ENCODE peak calls at places on chromosomes 12 and 14, in five cellular contexts. V, F, H, S and L are unnamed samples.

GRCh38 chr12:92438641-92439396 is 264.0 kb upstream of the PLEKHG7 start:
- DNase-seq in H (peak; percentile 89), V (no peak), S (no peak), F (no peak), L (no peak)

GRCh38 chr12:119338593-119339363 is 4.2 kb downstream of the CCDC60 start:
- DNase-seq in S (no peak), V (no peak), H (no peak), F (no peak), L (no peak)

GRCh38 chr12:43692064-43692463 is 66.5 kb downstream of the PUS7L start:
- DNase-seq in F (peak; percentile 57), S (no peak), H (no peak), V (no peak), L (peak; percentile 25)

GRCh38 chr14:99884834-99885648 is 91.8 kb downstream of the EML1 start:
- DNase-seq in H (no peak), S (peak; percentile 7), F (peak; percentile 74), V (peak; percentile 53), L (peak; percentile 71)

GRCh38 chr14:105328678-105329390 is 14.3 kb downstream of the PACS2 start:
- DNase-seq in F (no peak), V (no peak), H (no peak), S (no peak), L (no peak)

GRCh38 chr12:113136128-113136989 is 798 bp upstream of the RASAL1 start:
- DNase-seq in V (no peak), F (no peak), S (peak; percentile 38), H (no peak), L (peak; percentile 59)

GRCh38 chr14:30143617-30144016 is 216.0 kb upstream of the PRKD1 start:
- DNase-seq in H (no peak), V (no peak), S (no peak), F (peak; percentile 43), L (no peak)

GRCh38 chr14:31955941-31956579 is 121.0 kb upstream of the ARHGAP5 start:
- DNase-seq in F (no peak), S (no peak), V (no peak), H (no peak), L (peak; percentile 75)

GRCh38 chr12:19683178-19683927 is 244.1 kb downstream of the AEBP2 start:
- DNase-seq in V (no peak), S (no peak), H (no peak), F (peak; percentile 72), L (peak; percentile 65)

GRCh38 chr14:60094306-60094897 is 2.7 kb downstream of the PCNX4 start:
- DNase-seq in H (peak; percentile 4), S (no peak), V (no peak), F (peak; percentile 59), L (peak; percentile 19)

GRCh38 chr14:67644428-67644827 is 24.7 kb downstream of the ARG2 start:
- DNase-seq in F (peak; percentile 5), H (no peak), V (no peak), S (no peak), L (no peak)